ENCODE peak calls at places on chromosomes 13 and 19, in nine cellular contexts. P is C1 segment of cervical spinal cord, R is kidney glomerular epithelial cell, A is HTR-8/SVneo, I is AG10803, V is COR-L47, N is heart right ventricle, C is NCI-H1092, L is ACHN. B is an unnamed sample.

GRCh38 chr19:39237200-39238184 is 7.3 kb downstream of the IFNL3 start:
- DNase-seq in L (no peak), C (no peak), P (no peak), A (peak), N (no peak), V (peak), I (no peak), R (no peak), B (peak)

GRCh38 chr19:16161848-16162247 is 11.5 kb downstream of the CIB3 start:
- DNase-seq in R (no peak), A (no peak), L (peak), N (no peak), I (peak), V (no peak), C (no peak), P (no peak), B (peak)

GRCh38 chr13:21638319-21639282 is 32.3 kb upstream of the FGF9 start:
- DNase-seq in L (peak), P (no peak), I (peak), V (peak), N (no peak), C (peak), R (peak), A (peak), B (peak)

GRCh38 chr13:101264931-101265330 is 151.4 kb downstream of the NALCN start:
- DNase-seq in C (no peak), V (no peak), A (no peak), N (no peak), P (no peak), I (no peak), L (no peak), R (no peak), B (no peak)

GRCh38 chr19:56114051-56114694 is 6.9 kb downstream of the ZNF787 start:
- DNase-seq in I (no peak), A (no peak), V (no peak), R (no peak), L (no peak), P (no peak), N (no peak), C (no peak), B (no peak)

GRCh38 chr19:36120092-36120983 is 5.1 kb downstream of the TBCB start:
- DNase-seq in V (no peak), R (no peak), I (no peak), L (no peak), A (no peak), N (no peak), C (peak), P (no peak), B (no peak)

GRCh38 chr19:31448221-31448657 is 99.0 kb upstream of the TSHZ3 start:
- DNase-seq in P (no peak), R (no peak), L (no peak), N (peak), A (peak), C (no peak), V (no peak), I (peak), B (peak)

GRCh38 chr13:79482271-79482970 is 1.5 kb downstream of the NDFIP2 start:
- DNase-seq in P (no peak), A (no peak), V (no peak), C (no peak), I (peak), N (no peak), L (peak), R (peak), B (no peak)

GRCh38 chr19:7917292-7918061 is 2.7 kb upstream of the SNAPC2 start:
- DNase-seq in A (no peak), R (peak), N (peak), L (peak), V (peak), I (peak), C (peak), P (no peak), B (peak)

GRCh38 chr19:36215276-36216171 is 618 bp downstream of the ZNF146 start:
- DNase-seq in L (peak), V (peak), N (no peak), R (peak), P (no peak), A (no peak), C (no peak), I (peak), B (peak)

GRCh38 chr13:38473305-38473704 is 123.7 kb downstream of the UFM1 start:
- DNase-seq in P (no peak), C (no peak), I (no peak), N (no peak), V (no peak), A (no peak), L (no peak), R (no peak), B (no peak)

GRCh38 chr19:45973564-45974338 is at the start of gene NOVA2:
- DNase-seq in N (peak), L (peak), A (peak), P (peak), C (peak), R (no peak), I (peak), V (peak), B (peak)

GRCh38 chr13:20191311-20191901 is 1.3 kb downstream of the GJB2 start:
- DNase-seq in L (peak), R (no peak), I (no peak), A (no peak), C (no peak), N (no peak), V (no peak), P (no peak), B (no peak)

GRCh38 chr13:97946951-97947588 is 6.4 kb upstream of the IPO5 start:
- DNase-seq in V (no peak), P (no peak), R (peak), C (no peak), A (peak), N (no peak), I (peak), L (no peak), B (no peak)

GRCh38 chr19:32702010-32702409 is 10.4 kb downstream of the NUDT19 start:
- DNase-seq in I (no peak), P (no peak), C (no peak), L (no peak), V (no peak), N (no peak), A (no peak), R (no peak), B (no peak)

GRCh38 chr13:75749407-75749806 is 113.3 kb downstream of the LMO7 start:
- DNase-seq in I (peak), C (peak), A (no peak), R (no peak), N (no peak), P (no peak), L (no peak), V (no peak), B (no peak)

GRCh38 chr19:43782689-43783231 is 2.0 kb upstream of the KCNN4 start:
- DNase-seq in N (no peak), L (no peak), C (no peak), A (no peak), I (no peak), R (no peak), V (no peak), P (no peak), B (peak)

GRCh38 chr13:112977091-112977490 is 8.1 kb downstream of the MCF2L start:
- DNase-seq in A (no peak), C (no peak), I (no peak), N (no peak), R (no peak), P (no peak), V (no peak), L (no peak), B (no peak)

GRCh38 chr19:16645140-16645539 is 14.8 kb downstream of the SMIM7 start:
- DNase-seq in I (no peak), N (no peak), C (no peak), R (no peak), P (peak), L (no peak), V (no peak), A (no peak), B (no peak)

GRCh38 chr13:90201198-90201597 is 1146.3 kb upstream of the MIR17HG start:
- DNase-seq in A (no peak), R (no peak), N (no peak), C (no peak), P (no peak), V (no peak), L (no peak), I (peak), B (no peak)

B was measured in DMS53.